ENCODE peak calls at places on chromosomes 16 and 17, in four cellular contexts. L is H1, S is GM23338, K is Calu3. T is an unnamed sample.

GRCh38 chr17:56845934-56846333 is 12.0 kb downstream of the DGKE start:
- DNase-seq in L (no peak), S (no peak), K (no peak), T (no peak)

GRCh38 chr17:35537569-35538209 is at the start of gene SLFN12L:
- DNase-seq in L (no peak), S (no peak), K (no peak), T (no peak)

GRCh38 chr17:81840826-81841778 is 6.3 kb upstream of the PPP1R27 start:
- DNase-seq in L (no peak), S (peak), K (no peak), T (no peak)

GRCh38 chr16:2474877-2475412 is at the start of gene TBC1D24:
- DNase-seq in L (peak), S (peak), K (peak), T (peak)

GRCh38 chr17:20284018-20284417 is 183.3 kb downstream of the LGALS9B start:
- DNase-seq in L (no peak), S (no peak), K (no peak), T (no peak)

GRCh38 chr17:12043702-12044101 is 23.0 kb downstream of the MAP2K4 start:
- DNase-seq in L (no peak), S (no peak), K (no peak), T (no peak)

GRCh38 chr17:53420035-53420641 is 402.6 kb upstream of the KIF2B start:
- DNase-seq in L (no peak), S (no peak), K (no peak), T (no peak)

GRCh38 chr17:34314279-34314678 is 5.0 kb upstream of the CCL8 start:
- DNase-seq in L (no peak), S (no peak), K (no peak), T (no peak)

GRCh38 chr16:14527411-14528044 is 102.5 kb downstream of the PARN start:
- DNase-seq in L (no peak), S (no peak), K (no peak), T (no peak)

GRCh38 chr17:42405076-42405475 is 16.8 kb upstream of the STAT3 start:
- DNase-seq in L (no peak), S (no peak), K (no peak), T (no peak)

GRCh38 chr17:61379457-61380216 is 20.0 kb upstream of the TBX2 start:
- DNase-seq in L (no peak), S (no peak), K (no peak), T (no peak)

GRCh38 chr16:27066655-27067054 is at the start of gene C16orf82:
- DNase-seq in L (no peak), S (no peak), K (no peak), T (no peak)

GRCh38 chr16:12362482-12363458 is 386.2 kb downstream of the SNX29 start:
- DNase-seq in L (no peak), S (no peak), K (no peak), T (no peak)

GRCh38 chr17:50026046-50026675 is 29.7 kb upstream of the ITGA3 start:
- DNase-seq in L (no peak), S (no peak), K (no peak), T (no peak)

GRCh38 chr17:19978206-19978802 is 676 bp upstream of the AKAP10 start:
- DNase-seq in L (no peak), S (peak), K (no peak), T (peak)

GRCh38 chr17:17141860-17142552 is 64.1 kb downstream of the PLD6 start:
- DNase-seq in L (peak), S (peak), K (no peak), T (peak)

GRCh38 chr17:2250140-2251095 is 53.2 kb downstream of the SMG6 start:
- DNase-seq in L (no peak), S (no peak), K (no peak), T (no peak)

GRCh38 chr16:14248791-14249190 is 177.7 kb downstream of the MRTFB start:
- DNase-seq in L (no peak), S (no peak), K (no peak), T (no peak)

GRCh38 chr17:51118330-51119195 is 2.1 kb downstream of the SPAG9 start:
- DNase-seq in L (no peak), S (no peak), K (peak), T (no peak)

GRCh38 chr17:51121620-51122472 is 1.2 kb upstream of the SPAG9 start:
- DNase-seq in L (peak), S (peak), K (peak), T (peak)

GRCh38 chr17:51120739-51121619 is at the start of gene SPAG9:
- DNase-seq in L (peak), S (peak), K (peak), T (peak)

GRCh38 chr17:51120357-51120738 is 320 bp downstream of the SPAG9 start:
- DNase-seq in L (no peak), S (no peak), K (no peak), T (no peak)

DNA sequence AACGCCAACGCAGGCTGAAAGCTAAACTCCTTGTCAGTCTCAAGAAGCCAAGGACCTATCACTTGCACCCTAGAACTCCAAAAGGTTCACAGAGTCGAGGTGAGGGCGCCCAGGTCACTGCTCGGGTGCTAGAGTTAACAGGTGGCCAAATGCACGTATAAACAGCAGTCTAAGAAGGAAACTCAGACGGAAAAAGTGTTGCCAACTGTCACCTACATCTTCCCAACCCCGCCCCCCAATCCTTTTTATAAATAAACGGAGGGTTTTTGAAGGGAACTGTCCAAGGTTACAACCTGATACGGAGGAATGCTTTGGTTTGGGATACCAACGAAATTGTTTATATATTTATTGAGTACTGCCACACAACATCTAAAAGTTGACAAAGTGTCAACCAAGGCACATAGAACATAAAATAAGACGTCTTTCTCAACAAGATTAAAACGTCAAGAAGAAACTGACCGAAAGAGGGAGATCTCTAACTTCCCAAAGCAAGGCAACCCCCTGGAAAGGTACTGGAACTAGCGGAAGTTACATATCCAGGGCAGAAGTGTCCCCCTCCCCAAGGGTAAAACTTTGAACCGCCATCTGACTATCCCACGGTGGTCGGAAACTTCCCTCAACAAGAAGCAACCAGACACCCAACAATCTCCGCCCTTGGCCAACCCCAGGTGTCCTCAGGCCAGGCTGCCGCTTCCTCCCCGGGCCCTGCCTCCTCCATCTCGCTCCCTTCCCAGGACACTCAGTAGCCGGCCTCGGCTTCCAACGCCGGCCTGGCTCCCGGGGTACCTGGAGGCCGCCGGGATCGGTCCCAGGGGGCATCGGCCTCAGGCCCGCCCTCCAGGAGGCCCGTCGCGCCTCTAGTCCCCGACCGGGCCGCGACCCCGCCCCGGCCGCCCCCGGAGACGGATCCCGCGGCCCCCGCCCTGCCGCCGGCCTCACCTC is 982 bp downstream of the SPAG9 start:
- DNase-seq in L (peak), S (peak), K (peak), T (peak)
- TF ChIP-seq CTCF in L (no peak), S (peak), K (no peak), T (no peak)

GRCh38 chr17:27492470-27492869 is 36.2 kb downstream of the KSR1 start:
- DNase-seq in L (no peak), S (no peak), K (no peak), T (no peak)

GRCh38 chr17:27495460-27495859 is 39.2 kb downstream of the KSR1 start:
- DNase-seq in L (no peak), S (no peak), K (no peak), T (peak)

GRCh38 chr17:27493088-27493487 is 36.8 kb downstream of the KSR1 start:
- DNase-seq in L (no peak), S (no peak), K (no peak), T (no peak)

GRCh38 chr17:27496005-27496404 is 39.8 kb downstream of the KSR1 start:
- DNase-seq in L (no peak), S (no peak), K (no peak), T (peak)

GRCh38 chr17:27494192-27495091 is 38.2 kb downstream of the KSR1 start:
- DNase-seq in L (no peak), S (peak), K (peak), T (no peak)
- TF ChIP-seq CTCF in L (peak), S (peak), K (no peak), T (no peak)

DNA sequence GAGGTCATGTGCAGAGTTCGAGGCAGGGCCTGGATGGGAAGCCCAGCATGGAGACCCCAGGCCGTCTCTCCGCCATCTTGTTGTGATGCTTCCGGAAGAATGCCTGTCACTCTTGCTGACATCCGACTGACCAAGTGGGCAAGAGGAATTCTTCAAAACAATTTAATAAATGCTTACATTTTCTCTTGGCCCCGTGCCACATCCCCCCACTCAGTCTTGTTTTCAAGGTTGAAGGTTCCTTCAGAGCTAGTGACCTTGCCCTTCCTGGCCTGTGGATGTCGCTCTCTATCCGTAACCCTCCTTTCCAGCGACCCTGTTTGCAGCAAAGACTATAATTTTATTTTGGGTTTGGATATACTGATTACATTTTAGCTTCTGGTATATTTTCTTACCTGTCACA is 264.4 kb downstream of the WWOX start:
- DNase-seq in L (no peak), S (peak), K (no peak), T (no peak)
- TF ChIP-seq CTCF in L (peak), S (peak), K (no peak), T (no peak)

GRCh38 chr17:3335876-3336275 is 37.7 kb upstream of the OR3A1 start:
- DNase-seq in L (no peak), S (peak), K (peak), T (no peak)
- TF ChIP-seq CTCF in L (peak), S (peak), K (no peak), T (no peak)

T was measured in GM13976.